ENCODE peak calls at places on chromosomes 4 and X, in seven cellular contexts. B, S, D, U, V, Y and O are unnamed samples.
A peak's percentile ranks its signal among the peaks of the same experiment; 100 is the strongest.

GRCh38 chr4:37765741-37766140 is 60.7 kb upstream of the PGM2 start:
- DNase-seq in S (no peak), Y (no peak), B (no peak), V (no peak), U (no peak), D (no peak), O (no peak)

GRCh38 chrX:13681595-13681994 is 7.3 kb upstream of the RAB9A start:
- DNase-seq in D (no peak), S (peak; percentile 0), Y (no peak), U (no peak), V (no peak), B (no peak), O (no peak)

GRCh38 chr4:96189761-96190160 is 349.9 kb downstream of the PDHA2 start:
- DNase-seq in B (no peak), S (no peak), D (no peak), U (peak; percentile 8), Y (no peak), V (no peak), O (no peak)

GRCh38 chr4:66565796-66566195 is 895.5 kb upstream of the EPHA5 start:
- DNase-seq in S (no peak), B (no peak), D (no peak), Y (no peak), V (no peak), U (no peak), O (no peak)

GRCh38 chrX:151825927-151826471 is 86.7 kb upstream of the MAGEA4 start:
- DNase-seq in B (no peak), S (no peak), Y (no peak), V (peak; percentile 90), D (no peak), U (peak; percentile 92), O (peak; percentile 4)

GRCh38 chrX:130645955-130646583 is 244.3 kb downstream of the RBMX2 start:
- DNase-seq in B (no peak), U (no peak), S (no peak), D (no peak), Y (no peak), V (no peak), O (no peak)

GRCh38 chr4:142480244-142480643 is 365.9 kb downstream of the INPP4B start:
- DNase-seq in B (no peak), Y (no peak), V (peak; percentile 33), D (no peak), U (peak; percentile 30), S (no peak), O (no peak)

GRCh38 chrX:112270991-112271390 is 188.4 kb upstream of the TRPC5 start:
- DNase-seq in V (no peak), U (no peak), B (no peak), D (no peak), Y (no peak), S (no peak), O (no peak)

GRCh38 chr4:38177792-38178665 is 217.8 kb downstream of the PTTG2 start:
- DNase-seq in Y (peak; percentile 55), S (no peak), D (no peak), U (peak; percentile 62), V (peak; percentile 66), B (no peak), O (peak; percentile 58)